ENCODE peak calls at places on chromosomes 11 and 22, in five cellular contexts. H is mucosa of descending colon, Z is A549, R is heart right ventricle, F is tibial artery. I is an unnamed sample. For H3K9me3, the result is how much of the 10 kb centered on the place peaks cover.

GRCh38 chr11:17743808-17744119 is 9.2 kb downstream of the KCNC1 start:
- DNase-seq in H (no peak), Z (no peak), R (no peak), F (no peak), I (no peak)

GRCh38 chr22:17896552-17896951 is 122.3 kb upstream of the BID start:
- DNase-seq in H (no peak), Z (peak), R (no peak), F (no peak), I (no peak)

GRCh38 chr22:17955611-17956379 is 68.6 kb downstream of the MICAL3 start:
- DNase-seq in H (no peak), Z (no peak), R (no peak), F (no peak), I (no peak)

GRCh38 chr11:19220903-19221682 is 19.3 kb upstream of the CSRP3 start:
- DNase-seq in H (no peak), Z (no peak), R (no peak), F (no peak), I (no peak)

GRCh38 chr11:9906043-9906791 is 242.3 kb downstream of the SWAP70 start:
- DNase-seq in H (no peak), Z (peak), R (no peak), F (no peak), I (peak)

GRCh38 chr11:75174348-75174747 is 23.4 kb downstream of the SLCO2B1 start:
- DNase-seq in H (no peak), Z (no peak), R (no peak), F (no peak), I (no peak)

GRCh38 chr11:5618807-5619206 is 6.0 kb upstream of the TRIM34 start:
- DNase-seq in H (no peak), Z (no peak), R (no peak), F (no peak), I (no peak)

GRCh38 chr11:104198576-104198975 is 34.6 kb upstream of the PDGFD start:
- DNase-seq in H (no peak), Z (no peak), R (no peak), F (no peak), I (no peak)

GRCh38 chr11:116607027-116607426 is 165.8 kb downstream of the BUD13 start:
- DNase-seq in H (no peak), Z (no peak), R (no peak), F (no peak), I (no peak)

GRCh38 chr22:29710922-29711593 is 8.7 kb upstream of the CABP7 start:
- DNase-seq in H (peak), Z (no peak), R (peak), F (no peak), I (no peak)

GRCh38 chr11:45457649-45458048 is 171.5 kb upstream of the SYT13 start:
- DNase-seq in H (no peak), Z (no peak), R (no peak), F (no peak), I (no peak)

GRCh38 chr11:58330861-58331260 is 28.0 kb downstream of the OR5B17 start:
- DNase-seq in H (no peak), Z (no peak), R (no peak), F (no peak), I (no peak)

GRCh38 chr11:129861702-129862107 is 33.7 kb downstream of the NFRKB start:
- DNase-seq in H (peak), Z (peak), R (peak), F (no peak), I (peak)

GRCh38 chr22:37581534-37581933 is 1.6 kb upstream of the LGALS2 start:
- DNase-seq in H (peak), Z (no peak), R (peak), F (no peak), I (no peak)

GRCh38 chr11:126139541-126140091 is 71.8 kb downstream of the RPUSD4 start:
- DNase-seq in H (no peak), Z (no peak), R (peak), F (no peak), I (no peak)

GRCh38 chr22:27122561-27122960 is 465.2 kb downstream of the MIAT start:
- DNase-seq in H (no peak), Z (no peak), R (no peak), F (no peak), I (no peak)

GRCh38 chr22:27115816-27116256 is 458.4 kb downstream of the MIAT start:
- DNase-seq in H (peak), Z (peak), R (no peak), F (no peak), I (no peak)

GRCh38 chr22:27123880-27124279 is 466.5 kb downstream of the MIAT start:
- DNase-seq in H (no peak), Z (no peak), R (no peak), F (no peak), I (no peak)

GRCh38 chr22:27116295-27116694 is 458.9 kb downstream of the MIAT start:
- DNase-seq in H (no peak), Z (no peak), R (no peak), F (no peak), I (no peak)

DNA sequence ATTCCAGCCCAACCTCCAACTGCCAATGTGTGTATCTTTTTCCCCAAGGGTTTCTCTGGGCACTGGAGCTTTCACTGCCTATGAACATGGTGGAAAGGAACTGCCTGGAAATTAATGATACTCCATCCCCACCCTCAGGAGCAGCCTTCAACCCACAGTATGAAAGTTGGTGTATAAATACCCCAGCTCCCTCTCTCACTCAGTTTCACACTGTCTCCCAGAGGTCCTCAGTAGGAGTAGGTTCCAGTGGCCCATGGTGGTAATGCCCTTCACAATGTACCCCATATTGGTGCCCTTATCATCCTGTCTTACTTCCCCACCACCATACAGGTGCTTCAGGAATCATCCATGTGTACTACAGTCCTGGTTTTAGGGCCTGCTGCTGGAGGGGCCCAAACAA is 462.6 kb downstream of the MIAT start:
- DNase-seq in H (no peak), Z (no peak), R (no peak), F (no peak), I (no peak)
- H3K9me3 ChIP-seq in H (under half), Z (under half), R (under half), F (under half), I (under half)

GRCh38 chr22:47284822-47285221 is 522.4 kb downstream of the TBC1D22A start:
- DNase-seq in H (no peak), Z (no peak), R (no peak), F (no peak), I (no peak)
- H3K9me3 ChIP-seq in H (under half), Z (under half), R (under half), F (under half), I (under half)

GRCh38 chr11:29734287-29734686 is 282.5 kb downstream of the KCNA4 start:
- DNase-seq in H (no peak), Z (no peak), R (no peak), F (no peak), I (no peak)
- H3K9me3 ChIP-seq in H (half or more), Z (under half), R (under half), F (under half), I (under half)

GRCh38 chr11:114618139-114618538 is 22.6 kb upstream of the NXPE4 start:
- DNase-seq in H (no peak), Z (no peak), R (no peak), F (no peak), I (no peak)
- H3K9me3 ChIP-seq in H (under half), Z (under half), R (under half), F (under half), I (under half)

GRCh38 chr22:19793656-19794310 is 33.2 kb downstream of the TBX1 start:
- DNase-seq in H (no peak), Z (no peak), R (no peak), F (no peak), I (no peak)

GRCh38 chr22:19795617-19796008 is 35.0 kb downstream of the TBX1 start:
- DNase-seq in H (no peak), Z (no peak), R (no peak), F (no peak), I (no peak)

GRCh38 chr22:19791894-19792293 is 31.3 kb downstream of the TBX1 start:
- DNase-seq in H (no peak), Z (no peak), R (no peak), F (no peak), I (no peak)

GRCh38 chr22:19791243-19791642 is 30.7 kb downstream of the TBX1 start:
- DNase-seq in H (no peak), Z (no peak), R (no peak), F (no peak), I (no peak)

GRCh38 chr22:19793161-19793560 is 32.6 kb downstream of the TBX1 start:
- DNase-seq in H (no peak), Z (no peak), R (no peak), F (no peak), I (no peak)
- H3K9me3 ChIP-seq in H (under half), Z (under half), R (under half), F (under half), I (under half)

DNA sequence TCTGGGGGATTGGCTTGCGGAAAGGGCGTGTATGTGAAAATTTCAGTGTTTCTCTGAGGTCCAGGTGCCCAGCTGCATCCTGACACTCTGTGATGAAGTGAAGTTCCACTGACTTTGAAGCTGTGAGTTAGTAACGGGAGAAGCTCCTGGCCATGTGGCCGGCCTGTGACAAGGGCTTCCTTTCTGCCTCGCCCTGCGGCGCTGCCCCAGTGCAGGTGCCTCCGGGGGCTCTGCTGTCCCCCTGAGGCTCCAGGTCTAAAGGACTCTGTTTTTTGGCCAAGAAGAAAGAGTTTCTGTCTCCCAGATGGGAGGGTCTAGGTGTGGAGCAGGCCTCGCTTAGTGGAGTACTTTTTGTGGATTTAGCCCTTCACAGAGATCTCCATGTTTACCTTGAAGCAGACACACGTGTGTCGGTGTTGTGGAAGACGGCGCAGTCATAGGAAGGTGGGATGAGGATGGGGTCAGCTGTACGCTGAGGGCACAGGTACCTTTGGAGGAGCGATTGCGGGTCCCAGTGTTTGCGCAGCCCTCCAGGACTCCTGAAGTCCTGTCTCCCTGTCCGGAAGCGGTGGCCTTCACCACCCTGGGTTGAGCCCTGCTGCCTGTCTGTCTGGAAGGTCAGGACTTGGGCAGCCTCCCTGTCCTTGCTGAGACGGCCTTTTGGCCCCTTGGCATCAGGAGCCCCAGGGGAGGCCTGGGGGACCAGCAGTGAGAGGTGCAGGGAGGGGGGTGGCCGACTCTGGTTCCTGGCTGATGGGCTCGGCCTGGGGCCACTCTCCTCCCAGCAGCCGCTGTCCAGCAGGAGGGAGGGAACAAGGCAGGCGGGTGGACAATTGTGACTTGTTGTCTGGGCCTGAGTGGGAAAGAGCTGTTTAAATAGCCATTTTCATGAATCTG is 1249.3 kb downstream of the BRD1 start:
- DNase-seq in H (no peak), Z (no peak), R (no peak), F (no peak), I (no peak)
- H3K9me3 ChIP-seq in H (under half), Z (under half), R (under half), F (under half), I (under half)

I was measured in iPS DF 6.9.